ENCODE peak calls at places on chromosomes 3 and 15, in five cellular contexts. Q is testis, L is sigmoid colon, S is lung, W is aorta. B is an unnamed sample. For H3K4me1, the result is how much of the 10 kb centered on the place peaks cover.

GRCh38 chr15:29917600-29918597 is 95.6 kb upstream of the TJP1 start:
- DNase-seq in S (no peak), Q (no peak), L (no peak), W (no peak), B (no peak)

GRCh38 chr3:194298331-194299227 is 52.5 kb downstream of the CPN2 start:
- DNase-seq in L (peak), S (no peak), W (peak), Q (peak), B (peak)

GRCh38 chr3:73868688-73869315 is 244.1 kb upstream of the PDZRN3 start:
- DNase-seq in W (no peak), L (no peak), S (no peak), Q (peak), B (no peak)

GRCh38 chr3:63940389-63940757 is 28.2 kb upstream of the SCAANT1 start:
- DNase-seq in L (no peak), Q (no peak), W (no peak), S (no peak), B (no peak)

GRCh38 chr15:66254364-66255292 is 1.1 kb upstream of the MEGF11 start:
- DNase-seq in W (no peak), L (no peak), S (no peak), Q (no peak), B (no peak)

GRCh38 chr3:146554168-146554760 is 9.9 kb upstream of the PLSCR1 start:
- DNase-seq in Q (no peak), W (no peak), S (no peak), L (no peak), B (no peak)

GRCh38 chr3:170355738-170356595 is 1.5 kb upstream of the SKIL start:
- DNase-seq in S (peak), W (peak), Q (peak), L (peak), B (no peak)

GRCh38 chr15:96338772-96339661 is 8.5 kb downstream of the NR2F2 start:
- DNase-seq in L (no peak), S (peak), Q (no peak), W (no peak), B (no peak)

GRCh38 chr15:90234519-90234988 is 545 bp downstream of the GDPGP1 start:
- DNase-seq in Q (no peak), L (no peak), S (no peak), W (no peak), B (no peak)

GRCh38 chr3:55440406-55440708 is 46.7 kb downstream of the WNT5A start:
- DNase-seq in W (no peak), S (no peak), Q (no peak), L (no peak), B (no peak)

GRCh38 chr3:14570864-14571263 is 30.7 kb upstream of the GRIP2 start:
- DNase-seq in S (no peak), Q (no peak), W (no peak), L (no peak), B (no peak)

GRCh38 chr3:127039719-127040118 is 56.8 kb downstream of the PLXNA1 start:
- DNase-seq in L (peak), W (peak), S (no peak), Q (no peak), B (no peak)

GRCh38 chr3:170751083-170751893 is 118.7 kb downstream of the RPL22L1 start:
- DNase-seq in Q (peak), S (peak), L (peak), W (peak), B (peak)

GRCh38 chr3:140941090-140941433 is 574 bp upstream of the SLC25A36 start:
- DNase-seq in Q (no peak), S (no peak), W (no peak), L (no peak), B (no peak)

DNA sequence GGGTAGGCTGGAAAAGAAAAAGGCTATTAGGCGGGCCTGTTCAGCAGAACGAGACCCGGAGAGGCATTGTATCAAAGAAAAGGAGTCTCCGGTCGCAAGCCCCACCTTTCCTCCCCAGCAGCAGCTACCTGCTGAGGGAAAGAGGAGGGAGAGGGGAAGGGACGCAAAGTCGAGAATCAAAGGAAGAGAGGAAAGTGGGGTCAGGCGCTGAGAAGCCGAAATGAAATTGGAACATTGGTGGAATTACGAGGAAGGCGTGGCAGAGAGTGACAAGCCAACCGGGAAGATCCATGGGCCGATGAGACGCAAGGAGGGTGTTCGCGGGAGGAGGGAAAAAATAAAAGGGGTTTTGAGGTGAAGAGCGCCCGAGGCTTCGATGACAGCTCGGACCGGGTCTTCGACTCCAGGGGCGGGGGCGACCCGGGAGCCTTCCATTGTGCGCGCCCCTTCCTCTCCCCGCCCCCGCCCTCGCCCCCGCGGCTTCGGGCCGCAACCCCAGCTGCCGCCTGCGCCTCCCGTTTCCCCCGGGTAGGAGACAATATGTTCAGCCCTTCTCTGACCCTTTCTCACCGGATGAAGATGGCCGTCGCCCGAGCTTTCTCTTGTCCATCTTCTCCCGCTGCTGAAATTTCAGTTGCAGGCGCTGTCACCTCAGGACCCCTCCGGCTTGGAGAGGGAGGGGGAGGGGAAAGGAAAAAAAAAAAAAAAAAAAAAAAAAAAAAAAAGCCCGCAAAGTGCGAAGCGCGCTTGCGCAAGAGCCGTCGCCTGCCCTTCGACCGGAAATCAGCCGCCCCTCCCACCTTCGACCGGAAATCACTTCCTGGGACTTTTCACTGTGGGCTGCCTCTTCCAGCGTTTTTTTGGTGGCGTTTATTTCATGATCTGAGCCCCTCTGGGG is at the start of gene SENP7:
- DNase-seq in L (peak), W (peak), Q (peak), S (peak), B (peak)
- H3K4me1 ChIP-seq in L (under half), W (under half), Q (under half), S (under half), B (under half)

GRCh38 chr3:187747506-187747905 is 2.2 kb upstream of the BCL6 start:
- DNase-seq in L (no peak), S (no peak), W (no peak), Q (no peak), B (no peak)
- H3K4me3 ChIP-seq in L (no peak), S (no peak), W (no peak), Q (no peak), B (no peak)

GRCh38 chr15:59569477-59569876 is 42.1 kb upstream of the GCNT3 start:
- DNase-seq in W (no peak), Q (no peak), L (no peak), S (no peak), B (no peak)
- H3K4me1 ChIP-seq in W (under half), Q (under half), L (under half), S (under half), B (under half)

GRCh38 chr15:64070106-64070505 is 23.5 kb downstream of the CIAO2A start:
- DNase-seq in L (no peak), Q (no peak), S (no peak), W (no peak), B (no peak)

GRCh38 chr15:64071931-64072765 is 21.5 kb downstream of the CIAO2A start:
- DNase-seq in L (no peak), S (no peak), W (no peak), Q (no peak), B (no peak)

GRCh38 chr15:64072812-64073211 is 20.8 kb downstream of the CIAO2A start:
- DNase-seq in Q (peak), L (no peak), S (no peak), W (no peak), B (no peak)

GRCh38 chr15:64068133-64068532 is 21.8 kb upstream of the DAPK2 start:
- DNase-seq in Q (no peak), S (no peak), W (no peak), L (no peak), B (no peak)

DNA sequence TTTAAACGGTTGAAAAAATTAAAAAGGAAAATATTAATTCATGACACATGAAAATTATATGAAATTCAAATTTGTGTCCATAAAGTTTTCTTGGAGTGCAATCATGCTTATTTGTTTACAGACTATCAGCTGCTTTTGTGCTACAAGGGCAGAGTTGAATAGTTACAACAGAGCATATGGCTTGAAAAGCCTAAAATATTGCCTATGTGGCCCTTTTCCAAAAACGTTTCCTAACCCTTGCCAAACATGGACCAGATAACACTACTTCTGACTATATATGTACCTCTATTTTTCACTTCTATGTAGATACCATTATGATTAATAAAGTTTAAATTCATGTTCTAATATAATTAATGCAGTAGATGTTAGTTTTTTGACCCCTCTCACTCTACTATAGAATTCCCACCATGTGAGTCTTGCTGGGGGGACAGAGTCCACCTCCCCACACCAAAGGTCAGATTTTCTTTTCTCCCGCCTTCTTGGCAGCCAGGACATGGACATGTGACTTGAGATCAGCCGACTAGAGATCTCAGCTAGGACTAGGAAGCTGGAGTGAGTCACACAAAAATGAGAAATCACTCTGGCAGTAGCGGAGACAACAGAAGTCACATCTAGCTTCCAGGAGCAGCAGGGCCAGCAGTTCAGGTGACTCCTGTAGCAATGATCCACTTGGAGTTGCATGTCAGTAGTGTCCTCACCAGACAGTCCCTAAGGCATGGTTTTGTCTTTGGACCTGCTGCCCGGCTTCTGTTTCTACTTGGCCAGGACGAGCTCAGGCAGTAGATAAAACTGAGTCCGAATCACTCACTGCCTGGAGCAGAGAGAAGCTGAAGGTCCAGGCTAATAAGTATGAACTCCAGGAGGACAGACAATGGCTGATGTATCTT is 22.4 kb downstream of the CIAO2A start:
- DNase-seq in L (peak), S (peak), W (no peak), Q (peak), B (no peak)
- H3K4me3 ChIP-seq in L (no peak), S (no peak), W (no peak), Q (no peak), B (no peak)

GRCh38 chr3:116337229-116337628 is 108.1 kb downstream of the LSAMP start:
- DNase-seq in W (no peak), S (no peak), Q (no peak), L (no peak), B (no peak)
- H3K4me1 ChIP-seq in W (under half), S (under half), Q (under half), L (under half), B (under half)

GRCh38 chr3:111733154-111733553 is 125.9 kb upstream of the PHLDB2 start:
- DNase-seq in Q (no peak), W (no peak), L (no peak), S (no peak), B (no peak)
- H3K4me3 ChIP-seq in Q (no peak), W (no peak), L (no peak), S (no peak), B (peak)

B was measured in RWPE2.